ENCODE peak calls at places on chromosome 9, in ten cellular contexts. One of them, this sample, is unnamed.

GRCh38 chr9:72577212-72577753 is 55.9 kb downstream of the TMC1 start:
- DNase-seq in effector memory CD4-positive, alpha-beta T cell: no peak
- DNase-seq in lung: no peak
- DNase-seq in HT1080: peak
- DNase-seq in D341Med: peak
- DNase-seq in cardiac fibroblast: peak
- DNase-seq in skeletal muscle cell: peak
- DNase-seq in CD4-positive, CD25-positive, alpha-beta regulatory T cell: no peak
- DNase-seq in lower lobe of right lung: no peak
- DNase-seq in stimulated activated CD4-positive, alpha-beta T cell treated with anti-CD3 and anti-CD28 coated beads, Interleukin-1b, Interleukin-23, amount 100 ng/mL, for 24 hours: no peak
- DNase-seq in this sample: no peak

GRCh38 chr9:3510796-3511195 is 15.0 kb downstream of the RFX3 start:
- DNase-seq in effector memory CD4-positive, alpha-beta T cell: no peak
- DNase-seq in lung: no peak
- DNase-seq in HT1080: no peak
- DNase-seq in D341Med: no peak
- DNase-seq in cardiac fibroblast: no peak
- DNase-seq in skeletal muscle cell: no peak
- DNase-seq in CD4-positive, CD25-positive, alpha-beta regulatory T cell: no peak
- DNase-seq in lower lobe of right lung: no peak
- DNase-seq in stimulated activated CD4-positive, alpha-beta T cell treated with anti-CD3 and anti-CD28 coated beads, Interleukin-1b, Interleukin-23, amount 100 ng/mL, for 24 hours: no peak
- DNase-seq in this sample: no peak

GRCh38 chr9:5909999-5910398 is 19.3 kb downstream of the MLANA start:
- DNase-seq in effector memory CD4-positive, alpha-beta T cell: no peak
- DNase-seq in lung: no peak
- DNase-seq in HT1080: peak
- DNase-seq in D341Med: no peak
- DNase-seq in cardiac fibroblast: no peak
- DNase-seq in skeletal muscle cell: peak
- DNase-seq in CD4-positive, CD25-positive, alpha-beta regulatory T cell: no peak
- DNase-seq in lower lobe of right lung: no peak
- DNase-seq in stimulated activated CD4-positive, alpha-beta T cell treated with anti-CD3 and anti-CD28 coated beads, Interleukin-1b, Interleukin-23, amount 100 ng/mL, for 24 hours: no peak
- DNase-seq in this sample: no peak

GRCh38 chr9:87147803-87148202 is 200.5 kb upstream of the GAS1 start:
- DNase-seq in effector memory CD4-positive, alpha-beta T cell: no peak
- DNase-seq in lung: no peak
- DNase-seq in HT1080: no peak
- DNase-seq in D341Med: no peak
- DNase-seq in cardiac fibroblast: no peak
- DNase-seq in skeletal muscle cell: no peak
- DNase-seq in CD4-positive, CD25-positive, alpha-beta regulatory T cell: no peak
- DNase-seq in lower lobe of right lung: no peak
- DNase-seq in stimulated activated CD4-positive, alpha-beta T cell treated with anti-CD3 and anti-CD28 coated beads, Interleukin-1b, Interleukin-23, amount 100 ng/mL, for 24 hours: no peak
- DNase-seq in this sample: no peak

GRCh38 chr9:94864862-94865435 is 138.4 kb downstream of the AOPEP start:
- DNase-seq in effector memory CD4-positive, alpha-beta T cell: no peak
- DNase-seq in lung: no peak
- DNase-seq in HT1080: no peak
- DNase-seq in D341Med: no peak
- DNase-seq in cardiac fibroblast: no peak
- DNase-seq in skeletal muscle cell: no peak
- DNase-seq in CD4-positive, CD25-positive, alpha-beta regulatory T cell: no peak
- DNase-seq in lower lobe of right lung: no peak
- DNase-seq in stimulated activated CD4-positive, alpha-beta T cell treated with anti-CD3 and anti-CD28 coated beads, Interleukin-1b, Interleukin-23, amount 100 ng/mL, for 24 hours: no peak
- DNase-seq in this sample: no peak

GRCh38 chr9:18595597-18595996 is 121.6 kb downstream of the ADAMTSL1 start:
- DNase-seq in effector memory CD4-positive, alpha-beta T cell: no peak
- DNase-seq in lung: no peak
- DNase-seq in HT1080: no peak
- DNase-seq in D341Med: no peak
- DNase-seq in cardiac fibroblast: peak
- DNase-seq in skeletal muscle cell: no peak
- DNase-seq in CD4-positive, CD25-positive, alpha-beta regulatory T cell: no peak
- DNase-seq in lower lobe of right lung: no peak
- DNase-seq in stimulated activated CD4-positive, alpha-beta T cell treated with anti-CD3 and anti-CD28 coated beads, Interleukin-1b, Interleukin-23, amount 100 ng/mL, for 24 hours: no peak
- DNase-seq in this sample: no peak

GRCh38 chr9:115691097-115691496 is 462.5 kb upstream of the PAPPA start:
- DNase-seq in effector memory CD4-positive, alpha-beta T cell: no peak
- DNase-seq in lung: no peak
- DNase-seq in HT1080: peak
- DNase-seq in D341Med: no peak
- DNase-seq in cardiac fibroblast: peak
- DNase-seq in skeletal muscle cell: peak
- DNase-seq in CD4-positive, CD25-positive, alpha-beta regulatory T cell: no peak
- DNase-seq in lower lobe of right lung: no peak
- DNase-seq in stimulated activated CD4-positive, alpha-beta T cell treated with anti-CD3 and anti-CD28 coated beads, Interleukin-1b, Interleukin-23, amount 100 ng/mL, for 24 hours: no peak
- DNase-seq in this sample: no peak

GRCh38 chr9:11779971-11780370 is 913.2 kb upstream of the TYRP1 start:
- DNase-seq in effector memory CD4-positive, alpha-beta T cell: no peak
- DNase-seq in lung: no peak
- DNase-seq in HT1080: no peak
- DNase-seq in D341Med: no peak
- DNase-seq in cardiac fibroblast: no peak
- DNase-seq in skeletal muscle cell: no peak
- DNase-seq in CD4-positive, CD25-positive, alpha-beta regulatory T cell: no peak
- DNase-seq in lower lobe of right lung: no peak
- DNase-seq in stimulated activated CD4-positive, alpha-beta T cell treated with anti-CD3 and anti-CD28 coated beads, Interleukin-1b, Interleukin-23, amount 100 ng/mL, for 24 hours: no peak
- DNase-seq in this sample: no peak

GRCh38 chr9:93116049-93116961 is 17.7 kb downstream of the NINJ1 start:
- DNase-seq in effector memory CD4-positive, alpha-beta T cell: no peak
- DNase-seq in lung: peak
- DNase-seq in HT1080: peak
- DNase-seq in D341Med: no peak
- DNase-seq in cardiac fibroblast: peak
- DNase-seq in skeletal muscle cell: no peak
- DNase-seq in CD4-positive, CD25-positive, alpha-beta regulatory T cell: no peak
- DNase-seq in lower lobe of right lung: peak
- DNase-seq in stimulated activated CD4-positive, alpha-beta T cell treated with anti-CD3 and anti-CD28 coated beads, Interleukin-1b, Interleukin-23, amount 100 ng/mL, for 24 hours: no peak
- DNase-seq in this sample: no peak

GRCh38 chr9:107283621-107284616 is 840 bp downstream of the RAD23B start:
- DNase-seq in effector memory CD4-positive, alpha-beta T cell: peak
- DNase-seq in lung: peak
- DNase-seq in HT1080: peak
- DNase-seq in D341Med: peak
- DNase-seq in cardiac fibroblast: peak
- DNase-seq in skeletal muscle cell: peak
- DNase-seq in CD4-positive, CD25-positive, alpha-beta regulatory T cell: peak
- DNase-seq in lower lobe of right lung: peak
- DNase-seq in stimulated activated CD4-positive, alpha-beta T cell treated with anti-CD3 and anti-CD28 coated beads, Interleukin-1b, Interleukin-23, amount 100 ng/mL, for 24 hours: peak
- DNase-seq in this sample: peak

GRCh38 chr9:14320272-14321245 is 6.6 kb upstream of the NFIB start:
- DNase-seq in effector memory CD4-positive, alpha-beta T cell: no peak
- DNase-seq in lung: no peak
- DNase-seq in HT1080: peak
- DNase-seq in D341Med: no peak
- DNase-seq in cardiac fibroblast: peak
- DNase-seq in skeletal muscle cell: peak
- DNase-seq in CD4-positive, CD25-positive, alpha-beta regulatory T cell: no peak
- DNase-seq in lower lobe of right lung: no peak
- DNase-seq in stimulated activated CD4-positive, alpha-beta T cell treated with anti-CD3 and anti-CD28 coated beads, Interleukin-1b, Interleukin-23, amount 100 ng/mL, for 24 hours: no peak
- DNase-seq in this sample: no peak

GRCh38 chr9:35555881-35556280 is 49.2 kb upstream of the TESK1 start:
- DNase-seq in effector memory CD4-positive, alpha-beta T cell: no peak
- DNase-seq in lung: no peak
- DNase-seq in HT1080: no peak
- DNase-seq in D341Med: no peak
- DNase-seq in cardiac fibroblast: no peak
- DNase-seq in skeletal muscle cell: no peak
- DNase-seq in CD4-positive, CD25-positive, alpha-beta regulatory T cell: no peak
- DNase-seq in lower lobe of right lung: no peak
- DNase-seq in stimulated activated CD4-positive, alpha-beta T cell treated with anti-CD3 and anti-CD28 coated beads, Interleukin-1b, Interleukin-23, amount 100 ng/mL, for 24 hours: no peak
- DNase-seq in this sample: no peak

GRCh38 chr9:14985419-14985818 is 75.2 kb upstream of the FREM1 start:
- DNase-seq in effector memory CD4-positive, alpha-beta T cell: no peak
- DNase-seq in lung: no peak
- DNase-seq in HT1080: peak
- DNase-seq in D341Med: no peak
- DNase-seq in cardiac fibroblast: no peak
- DNase-seq in skeletal muscle cell: no peak
- DNase-seq in CD4-positive, CD25-positive, alpha-beta regulatory T cell: no peak
- DNase-seq in lower lobe of right lung: no peak
- DNase-seq in stimulated activated CD4-positive, alpha-beta T cell treated with anti-CD3 and anti-CD28 coated beads, Interleukin-1b, Interleukin-23, amount 100 ng/mL, for 24 hours: no peak
- DNase-seq in this sample: no peak

GRCh38 chr9:69674741-69675438 is 2.7 kb upstream of the APBA1 start:
- DNase-seq in effector memory CD4-positive, alpha-beta T cell: no peak
- DNase-seq in lung: no peak
- DNase-seq in HT1080: peak
- DNase-seq in D341Med: no peak
- DNase-seq in cardiac fibroblast: peak
- DNase-seq in skeletal muscle cell: peak
- DNase-seq in CD4-positive, CD25-positive, alpha-beta regulatory T cell: no peak
- DNase-seq in lower lobe of right lung: no peak
- DNase-seq in stimulated activated CD4-positive, alpha-beta T cell treated with anti-CD3 and anti-CD28 coated beads, Interleukin-1b, Interleukin-23, amount 100 ng/mL, for 24 hours: no peak
- DNase-seq in this sample: no peak

GRCh38 chr9:125343518-125344284 is 82.1 kb downstream of the GAPVD1 start:
- DNase-seq in effector memory CD4-positive, alpha-beta T cell: no peak
- DNase-seq in lung: peak
- DNase-seq in HT1080: peak
- DNase-seq in D341Med: peak
- DNase-seq in cardiac fibroblast: peak
- DNase-seq in skeletal muscle cell: peak
- DNase-seq in CD4-positive, CD25-positive, alpha-beta regulatory T cell: no peak
- DNase-seq in lower lobe of right lung: no peak
- DNase-seq in stimulated activated CD4-positive, alpha-beta T cell treated with anti-CD3 and anti-CD28 coated beads, Interleukin-1b, Interleukin-23, amount 100 ng/mL, for 24 hours: no peak
- DNase-seq in this sample: no peak

GRCh38 chr9:102841376-102841775 is 153.8 kb upstream of the CYLC2 start:
- DNase-seq in effector memory CD4-positive, alpha-beta T cell: no peak
- DNase-seq in lung: no peak
- DNase-seq in HT1080: no peak
- DNase-seq in D341Med: no peak
- DNase-seq in cardiac fibroblast: no peak
- DNase-seq in skeletal muscle cell: no peak
- DNase-seq in CD4-positive, CD25-positive, alpha-beta regulatory T cell: no peak
- DNase-seq in lower lobe of right lung: no peak
- DNase-seq in stimulated activated CD4-positive, alpha-beta T cell treated with anti-CD3 and anti-CD28 coated beads, Interleukin-1b, Interleukin-23, amount 100 ng/mL, for 24 hours: no peak
- DNase-seq in this sample: no peak

GRCh38 chr9:112601646-112602045 is 115.0 kb downstream of the KIAA1958 start:
- DNase-seq in effector memory CD4-positive, alpha-beta T cell: no peak
- DNase-seq in lung: no peak
- DNase-seq in HT1080: peak
- DNase-seq in D341Med: no peak
- DNase-seq in cardiac fibroblast: peak
- DNase-seq in skeletal muscle cell: peak
- DNase-seq in CD4-positive, CD25-positive, alpha-beta regulatory T cell: no peak
- DNase-seq in lower lobe of right lung: no peak
- DNase-seq in stimulated activated CD4-positive, alpha-beta T cell treated with anti-CD3 and anti-CD28 coated beads, Interleukin-1b, Interleukin-23, amount 100 ng/mL, for 24 hours: no peak
- DNase-seq in this sample: no peak

GRCh38 chr9:127194881-127195713 is 69.5 kb upstream of the GARNL3 start:
- DNase-seq in effector memory CD4-positive, alpha-beta T cell: no peak
- DNase-seq in lung: no peak
- DNase-seq in HT1080: peak
- DNase-seq in D341Med: no peak
- DNase-seq in cardiac fibroblast: no peak
- DNase-seq in skeletal muscle cell: no peak
- DNase-seq in CD4-positive, CD25-positive, alpha-beta regulatory T cell: no peak
- DNase-seq in lower lobe of right lung: peak
- DNase-seq in stimulated activated CD4-positive, alpha-beta T cell treated with anti-CD3 and anti-CD28 coated beads, Interleukin-1b, Interleukin-23, amount 100 ng/mL, for 24 hours: no peak
- DNase-seq in this sample: no peak

GRCh38 chr9:133990366-133991210 is 1.5 kb downstream of the VAV2 start:
- DNase-seq in effector memory CD4-positive, alpha-beta T cell: no peak
- DNase-seq in lung: peak
- DNase-seq in HT1080: peak
- DNase-seq in D341Med: no peak
- DNase-seq in cardiac fibroblast: peak
- DNase-seq in skeletal muscle cell: no peak
- DNase-seq in CD4-positive, CD25-positive, alpha-beta regulatory T cell: no peak
- DNase-seq in lower lobe of right lung: peak
- DNase-seq in stimulated activated CD4-positive, alpha-beta T cell treated with anti-CD3 and anti-CD28 coated beads, Interleukin-1b, Interleukin-23, amount 100 ng/mL, for 24 hours: no peak
- DNase-seq in this sample: no peak

GRCh38 chr9:136294437-136294836 is 9.5 kb downstream of the CCDC187 start:
- DNase-seq in effector memory CD4-positive, alpha-beta T cell: no peak
- DNase-seq in lung: no peak
- DNase-seq in HT1080: no peak
- DNase-seq in D341Med: no peak
- DNase-seq in cardiac fibroblast: no peak
- DNase-seq in skeletal muscle cell: no peak
- DNase-seq in CD4-positive, CD25-positive, alpha-beta regulatory T cell: no peak
- DNase-seq in lower lobe of right lung: no peak
- DNase-seq in stimulated activated CD4-positive, alpha-beta T cell treated with anti-CD3 and anti-CD28 coated beads, Interleukin-1b, Interleukin-23, amount 100 ng/mL, for 24 hours: no peak
- DNase-seq in this sample: no peak

This sample was measured in T follicular helper cell.